ENCODE peak calls at places on chromosome 11, in eight cellular contexts. One of them, this sample, is unnamed.

GRCh38 chr11:109425554-109425953 is 3.6 kb downstream of the C11orf87 start:
- DNase-seq in transverse colon: no peak
- DNase-seq in heart left ventricle: no peak
- DNase-seq in K562: no peak
- DNase-seq in ovary: no peak
- DNase-seq in uterus: no peak
- DNase-seq in tibial nerve: no peak
- DNase-seq in GM12892: no peak
- DNase-seq in this sample: no peak

GRCh38 chr11:69291459-69292110 is 2.4 kb upstream of the MYEOV start:
- DNase-seq in transverse colon: no peak
- DNase-seq in heart left ventricle: no peak
- DNase-seq in K562: no peak
- DNase-seq in ovary: no peak
- DNase-seq in uterus: no peak
- DNase-seq in tibial nerve: no peak
- DNase-seq in GM12892: no peak
- DNase-seq in this sample: no peak

GRCh38 chr11:471468-472145 is 21.5 kb downstream of the PTDSS2 start:
- DNase-seq in transverse colon: no peak
- DNase-seq in heart left ventricle: no peak
- DNase-seq in K562: no peak
- DNase-seq in ovary: no peak
- DNase-seq in uterus: no peak
- DNase-seq in tibial nerve: no peak
- DNase-seq in GM12892: no peak
- DNase-seq in this sample: no peak

GRCh38 chr11:68584097-68584496 is 100.2 kb upstream of the GAL start:
- DNase-seq in transverse colon: peak; percentile 40
- DNase-seq in heart left ventricle: peak; percentile 47
- DNase-seq in K562: peak; percentile 76
- DNase-seq in ovary: peak; percentile 41
- DNase-seq in uterus: no peak
- DNase-seq in tibial nerve: peak; percentile 21
- DNase-seq in GM12892: peak; percentile 24
- DNase-seq in this sample: peak; percentile 75

GRCh38 chr11:15968461-15969130 is 387.8 kb downstream of the SOX6 start:
- DNase-seq in transverse colon: no peak
- DNase-seq in heart left ventricle: no peak
- DNase-seq in K562: peak; percentile 54
- DNase-seq in ovary: no peak
- DNase-seq in uterus: no peak
- DNase-seq in tibial nerve: no peak
- DNase-seq in GM12892: no peak
- DNase-seq in this sample: peak; percentile 49

GRCh38 chr11:102446606-102447005 is 6.0 kb downstream of the TMEM123 start:
- DNase-seq in transverse colon: no peak
- DNase-seq in heart left ventricle: no peak
- DNase-seq in K562: no peak
- DNase-seq in ovary: no peak
- DNase-seq in uterus: no peak
- DNase-seq in tibial nerve: no peak
- DNase-seq in GM12892: no peak
- DNase-seq in this sample: no peak

GRCh38 chr11:44149651-44150050 is 54.2 kb downstream of the EXT2 start:
- DNase-seq in transverse colon: no peak
- DNase-seq in heart left ventricle: no peak
- DNase-seq in K562: no peak
- DNase-seq in ovary: no peak
- DNase-seq in uterus: no peak
- DNase-seq in tibial nerve: no peak
- DNase-seq in GM12892: no peak
- DNase-seq in this sample: no peak

GRCh38 chr11:127058524-127058923 is 58.0 kb upstream of the KIRREL3 start:
- DNase-seq in transverse colon: no peak
- DNase-seq in heart left ventricle: no peak
- DNase-seq in K562: no peak
- DNase-seq in ovary: no peak
- DNase-seq in uterus: no peak
- DNase-seq in tibial nerve: no peak
- DNase-seq in GM12892: no peak
- DNase-seq in this sample: no peak

GRCh38 chr11:6619021-6619745 is at the start of gene TPP1:
- DNase-seq in transverse colon: peak; percentile 95
- DNase-seq in heart left ventricle: peak; percentile 94
- DNase-seq in K562: peak; percentile 94
- DNase-seq in ovary: peak; percentile 95
- DNase-seq in uterus: peak; percentile 97
- DNase-seq in tibial nerve: peak; percentile 99
- DNase-seq in GM12892: peak; percentile 94
- DNase-seq in this sample: peak; percentile 93

GRCh38 chr11:1534682-1535081 is 37.4 kb downstream of the DUSP8 start:
- DNase-seq in transverse colon: no peak
- DNase-seq in heart left ventricle: peak; percentile 47
- DNase-seq in K562: no peak
- DNase-seq in ovary: no peak
- DNase-seq in uterus: no peak
- DNase-seq in tibial nerve: no peak
- DNase-seq in GM12892: no peak
- DNase-seq in this sample: no peak

GRCh38 chr11:127651888-127652221 is 651.3 kb upstream of the KIRREL3 start:
- DNase-seq in transverse colon: no peak
- DNase-seq in heart left ventricle: no peak
- DNase-seq in K562: no peak
- DNase-seq in ovary: no peak
- DNase-seq in uterus: no peak
- DNase-seq in tibial nerve: no peak
- DNase-seq in GM12892: no peak
- DNase-seq in this sample: no peak

GRCh38 chr11:26963764-26964163 is 30.1 kb upstream of the FIBIN start:
- DNase-seq in transverse colon: no peak
- DNase-seq in heart left ventricle: no peak
- DNase-seq in K562: no peak
- DNase-seq in ovary: no peak
- DNase-seq in uterus: no peak
- DNase-seq in tibial nerve: no peak
- DNase-seq in GM12892: no peak
- DNase-seq in this sample: no peak

GRCh38 chr11:119421941-119422504 is 949 bp downstream of the THY1 start:
- DNase-seq in transverse colon: no peak
- DNase-seq in heart left ventricle: no peak
- DNase-seq in K562: no peak
- DNase-seq in ovary: no peak
- DNase-seq in uterus: no peak
- DNase-seq in tibial nerve: no peak
- DNase-seq in GM12892: no peak
- DNase-seq in this sample: no peak

GRCh38 chr11:130042093-130042591 is 27.6 kb upstream of the APLP2 start:
- DNase-seq in transverse colon: no peak
- DNase-seq in heart left ventricle: no peak
- DNase-seq in K562: peak; percentile 58
- DNase-seq in ovary: no peak
- DNase-seq in uterus: no peak
- DNase-seq in tibial nerve: no peak
- DNase-seq in GM12892: no peak
- DNase-seq in this sample: no peak

GRCh38 chr11:75276696-75277095 is 36.1 kb downstream of the TPBGL start:
- DNase-seq in transverse colon: no peak
- DNase-seq in heart left ventricle: peak; percentile 11
- DNase-seq in K562: no peak
- DNase-seq in ovary: peak; percentile 7
- DNase-seq in uterus: no peak
- DNase-seq in tibial nerve: no peak
- DNase-seq in GM12892: no peak
- DNase-seq in this sample: no peak

GRCh38 chr11:1815751-1816150 is 19.0 kb upstream of the SYT8 start:
- DNase-seq in transverse colon: no peak
- DNase-seq in heart left ventricle: no peak
- DNase-seq in K562: no peak
- DNase-seq in ovary: no peak
- DNase-seq in uterus: no peak
- DNase-seq in tibial nerve: no peak
- DNase-seq in GM12892: no peak
- DNase-seq in this sample: no peak

GRCh38 chr11:123054301-123055065 is 7.5 kb downstream of the HSPA8 start:
- DNase-seq in transverse colon: no peak
- DNase-seq in heart left ventricle: no peak
- DNase-seq in K562: peak; percentile 75
- DNase-seq in ovary: no peak
- DNase-seq in uterus: no peak
- DNase-seq in tibial nerve: peak; percentile 37
- DNase-seq in GM12892: no peak
- DNase-seq in this sample: peak; percentile 72

GRCh38 chr11:4191031-4191571 is 96.5 kb downstream of the RRM1 start:
- DNase-seq in transverse colon: no peak
- DNase-seq in heart left ventricle: peak; percentile 93
- DNase-seq in K562: no peak
- DNase-seq in ovary: no peak
- DNase-seq in uterus: no peak
- DNase-seq in tibial nerve: no peak
- DNase-seq in GM12892: no peak
- DNase-seq in this sample: no peak

GRCh38 chr11:61174949-61175348 is 13.7 kb upstream of the VPS37C start:
- DNase-seq in transverse colon: no peak
- DNase-seq in heart left ventricle: no peak
- DNase-seq in K562: no peak
- DNase-seq in ovary: no peak
- DNase-seq in uterus: no peak
- DNase-seq in tibial nerve: no peak
- DNase-seq in GM12892: no peak
- DNase-seq in this sample: no peak
- TF ChIP-seq POLR2A in transverse colon: no peak
- TF ChIP-seq POLR2A in heart left ventricle: no peak
- TF ChIP-seq POLR2A in K562: no peak
- TF ChIP-seq POLR2A in ovary: no peak
- TF ChIP-seq POLR2A in uterus: no peak
- TF ChIP-seq POLR2A in tibial nerve: no peak
- TF ChIP-seq POLR2A in GM12892: no peak
- TF ChIP-seq POLR2A in this sample: no peak

GRCh38 chr11:62621567-62622470 is at the start of gene B3GAT3:
- DNase-seq in transverse colon: peak; percentile 99
- DNase-seq in heart left ventricle: peak; percentile 99
- DNase-seq in K562: peak; percentile 99
- DNase-seq in ovary: peak; percentile 98
- DNase-seq in uterus: peak; percentile 98
- DNase-seq in tibial nerve: peak; percentile 96
- DNase-seq in GM12892: peak; percentile 99
- DNase-seq in this sample: peak; percentile 95
- TF ChIP-seq POLR2A in transverse colon: peak; percentile 84
- TF ChIP-seq POLR2A in heart left ventricle: no peak
- TF ChIP-seq POLR2A in K562: peak; percentile 79
- TF ChIP-seq POLR2A in ovary: peak; percentile 62
- TF ChIP-seq POLR2A in uterus: peak; percentile 93
- TF ChIP-seq POLR2A in tibial nerve: peak; percentile 86
- TF ChIP-seq POLR2A in GM12892: peak; percentile 87
- TF ChIP-seq POLR2A in this sample: peak; percentile 74

GRCh38 chr11:46850829-46851380 is 4.8 kb upstream of the CKAP5 start:
- DNase-seq in transverse colon: no peak
- DNase-seq in heart left ventricle: no peak
- DNase-seq in K562: no peak
- DNase-seq in ovary: no peak
- DNase-seq in uterus: no peak
- DNase-seq in tibial nerve: no peak
- DNase-seq in GM12892: no peak
- DNase-seq in this sample: no peak

GRCh38 chr11:46845440-46845739 is 690 bp downstream of the CKAP5 start:
- DNase-seq in transverse colon: no peak
- DNase-seq in heart left ventricle: no peak
- DNase-seq in K562: no peak
- DNase-seq in ovary: no peak
- DNase-seq in uterus: no peak
- DNase-seq in tibial nerve: no peak
- DNase-seq in GM12892: no peak
- DNase-seq in this sample: no peak

GRCh38 chr11:46846510-46846830 is 390 bp upstream of the CKAP5 start:
- DNase-seq in transverse colon: no peak
- DNase-seq in heart left ventricle: no peak
- DNase-seq in K562: no peak
- DNase-seq in ovary: no peak
- DNase-seq in uterus: no peak
- DNase-seq in tibial nerve: no peak
- DNase-seq in GM12892: no peak
- DNase-seq in this sample: no peak

GRCh38 chr11:46849631-46850030 is 3.6 kb upstream of the CKAP5 start:
- DNase-seq in transverse colon: no peak
- DNase-seq in heart left ventricle: no peak
- DNase-seq in K562: no peak
- DNase-seq in ovary: no peak
- DNase-seq in uterus: no peak
- DNase-seq in tibial nerve: no peak
- DNase-seq in GM12892: no peak
- DNase-seq in this sample: no peak

GRCh38 chr11:46845740-46846509 is at the start of gene CKAP5:
- DNase-seq in transverse colon: peak; percentile 92
- DNase-seq in heart left ventricle: peak; percentile 92
- DNase-seq in K562: peak; percentile 95
- DNase-seq in ovary: peak; percentile 92
- DNase-seq in uterus: peak; percentile 91
- DNase-seq in tibial nerve: peak; percentile 90
- DNase-seq in GM12892: peak; percentile 90
- DNase-seq in this sample: peak; percentile 95
- TF ChIP-seq POLR2A in transverse colon: peak; percentile 56
- TF ChIP-seq POLR2A in heart left ventricle: no peak
- TF ChIP-seq POLR2A in K562: peak; percentile 90
- TF ChIP-seq POLR2A in ovary: peak; percentile 55
- TF ChIP-seq POLR2A in uterus: peak; percentile 69
- TF ChIP-seq POLR2A in tibial nerve: peak; percentile 65
- TF ChIP-seq POLR2A in GM12892: peak; percentile 76
- TF ChIP-seq POLR2A in this sample: peak; percentile 87

DNA sequence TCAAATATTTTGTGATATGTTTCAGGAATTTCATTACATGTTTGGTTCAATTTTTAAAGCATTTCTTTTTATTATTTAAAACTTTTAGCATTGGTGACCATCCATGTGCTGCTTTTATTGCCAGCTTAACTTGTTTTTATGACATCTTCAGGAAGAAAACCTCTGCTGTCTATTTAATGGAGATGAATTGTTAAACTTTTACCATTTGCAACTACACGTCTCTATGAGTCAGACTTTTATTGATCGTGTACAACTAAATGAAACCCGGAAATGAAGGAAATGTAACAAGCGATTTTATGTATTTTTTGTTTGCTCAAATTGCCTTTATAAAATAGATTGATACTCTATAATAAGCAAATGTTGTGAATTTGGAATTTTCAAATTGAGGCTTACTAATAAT is 113.0 kb downstream of the PTPRJ start:
- DNase-seq in transverse colon: no peak
- DNase-seq in heart left ventricle: no peak
- DNase-seq in K562: no peak
- DNase-seq in ovary: no peak
- DNase-seq in uterus: no peak
- DNase-seq in tibial nerve: no peak
- DNase-seq in GM12892: no peak
- DNase-seq in this sample: no peak
- TF ChIP-seq POLR2A in transverse colon: no peak
- TF ChIP-seq POLR2A in heart left ventricle: no peak
- TF ChIP-seq POLR2A in K562: no peak
- TF ChIP-seq POLR2A in ovary: no peak
- TF ChIP-seq POLR2A in uterus: no peak
- TF ChIP-seq POLR2A in tibial nerve: no peak
- TF ChIP-seq POLR2A in GM12892: no peak
- TF ChIP-seq POLR2A in this sample: no peak

This sample was measured in erythroblast.